ENCODE peak calls at places on chromosomes 4 and X, in seven cellular contexts. X is cardiac muscle cell, Q is PC-9, R is tibial artery, L is pancreas, A is adrenal gland, G is SJSA1. E is an unnamed sample.

GRCh38 chrX:16436348-16437188 is 213.4 kb upstream of the S100G start:
- DNase-seq in G (peak; percentile 45), Q (peak; percentile 60), X (peak; percentile 94), L (peak; percentile 58), R (peak; percentile 77), A (peak; percentile 83), E (peak; percentile 79)

GRCh38 chrX:15854080-15854655 is 445 bp downstream of the AP1S2 start:
- DNase-seq in X (peak; percentile 87), Q (peak; percentile 53), R (peak; percentile 69), L (peak; percentile 79), A (peak; percentile 62), G (peak; percentile 39), E (peak; percentile 60)

GRCh38 chrX:38500886-38501285 is 60.5 kb upstream of the TSPAN7 start:
- DNase-seq in L (no peak), A (no peak), X (no peak), Q (no peak), G (no peak), R (no peak), E (no peak)

GRCh38 chr4:70902577-70903281 is 560 bp downstream of the MOB1B start:
- DNase-seq in L (peak; percentile 74), G (peak; percentile 50), R (no peak), X (no peak), Q (no peak), A (no peak), E (no peak)

GRCh38 chr4:41122775-41123174 is 91.6 kb downstream of the APBB2 start:
- DNase-seq in X (no peak), R (no peak), A (no peak), L (no peak), Q (no peak), G (no peak), E (no peak)

GRCh38 chrX:123740006-123740405 is 7.2 kb upstream of the THOC2 start:
- DNase-seq in Q (no peak), X (no peak), R (no peak), G (no peak), L (no peak), A (no peak), E (no peak)

GRCh38 chr4:71229477-71230257 is 109.2 kb upstream of the SLC4A4 start:
- DNase-seq in L (no peak), R (no peak), G (peak; percentile 9), A (peak; percentile 30), X (peak; percentile 77), Q (peak; percentile 3), E (peak; percentile 31)

GRCh38 chr4:26931961-26932360 is 71.3 kb downstream of the STIM2 start:
- DNase-seq in X (no peak), L (no peak), G (no peak), R (no peak), Q (no peak), A (no peak), E (no peak)

GRCh38 chr4:107721436-107722090 is 1.5 kb upstream of the PAPSS1 start:
- DNase-seq in A (peak; percentile 22), X (peak; percentile 22), R (no peak), G (no peak), Q (no peak), L (no peak), E (peak; percentile 57)

DNA sequence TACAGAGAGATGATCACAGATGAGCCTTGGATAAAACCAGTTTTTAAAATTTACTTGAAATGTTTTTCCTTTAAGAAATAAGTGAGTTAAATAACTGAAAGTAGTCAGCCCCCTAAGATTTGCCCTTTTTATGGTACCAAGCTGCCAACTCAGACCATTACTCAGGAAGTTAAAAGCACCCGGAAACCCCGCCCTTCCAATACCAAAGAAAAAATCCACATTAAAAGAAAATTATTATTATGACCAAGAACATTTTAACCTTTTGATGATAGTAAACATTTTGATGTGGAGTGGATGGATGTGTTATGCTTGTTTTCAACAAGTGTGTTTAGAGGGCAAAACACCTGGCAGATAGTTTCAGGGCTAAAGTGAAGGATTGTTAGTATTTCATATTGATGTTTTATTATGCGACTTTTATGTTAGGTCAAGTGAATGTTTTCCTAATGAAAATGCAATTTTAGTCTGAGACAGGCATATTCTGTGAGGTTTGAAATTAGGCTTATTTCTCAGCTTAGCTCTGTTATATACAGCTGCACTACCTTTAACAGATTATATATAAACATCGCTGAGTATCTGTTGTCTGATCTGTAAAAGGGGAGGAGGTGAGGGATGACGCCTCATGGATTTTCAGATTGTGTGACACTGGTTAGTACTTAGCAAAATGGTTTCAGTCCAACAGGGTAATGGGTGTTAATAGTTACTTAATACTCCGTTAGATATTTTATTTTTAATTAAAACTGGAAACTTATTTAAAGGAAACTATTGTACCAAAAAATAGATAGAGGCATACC is 89.0 kb downstream of the KDM6A start:
- DNase-seq in L (no peak), Q (no peak), X (no peak), A (no peak), R (no peak), G (no peak), E (no peak)
- H3K4me1 ChIP-seq in L (peaks cover 19% of the 10 kb centered on the region), Q (peaks cover under 1% of the 10 kb centered on the region), X (peaks cover 22% of the 10 kb centered on the region), A (peaks cover 15% of the 10 kb centered on the region), R (no peaks in the 10 kb centered on the region), G (no peaks in the 10 kb centered on the region), E (no peaks in the 10 kb centered on the region)

GRCh38 chr4:6999172-7000086 is 43.7 kb upstream of the TADA2B start:
- DNase-seq in L (no peak), Q (peak; percentile 79), A (no peak), R (no peak), X (no peak), G (no peak), E (no peak)

GRCh38 chr4:7003176-7003878 is 39.8 kb upstream of the TADA2B start:
- DNase-seq in L (no peak), A (no peak), X (no peak), G (no peak), R (no peak), Q (no peak), E (no peak)

GRCh38 chr4:7002336-7002735 is 40.8 kb upstream of the TADA2B start:
- DNase-seq in A (no peak), R (no peak), L (no peak), Q (no peak), X (no peak), G (no peak), E (no peak)

GRCh38 chr4:7001271-7001670 is 41.9 kb upstream of the TADA2B start:
- DNase-seq in R (no peak), L (no peak), X (no peak), Q (no peak), A (no peak), G (no peak), E (no peak)

GRCh38 chr4:7000421-7001176 is 42.6 kb upstream of the TADA2B start:
- DNase-seq in L (no peak), A (peak; percentile 78), Q (no peak), G (no peak), R (no peak), X (no peak), E (no peak)
- H3K36me3 ChIP-seq in L (peaks cover 4% of the 10 kb centered on the region), A (no peaks in the 10 kb centered on the region), Q (no peaks in the 10 kb centered on the region), G (no peaks in the 10 kb centered on the region), R (peaks cover 49% of the 10 kb centered on the region), X (peaks cover 29% of the 10 kb centered on the region), E (peaks cover 37% of the 10 kb centered on the region)

GRCh38 chr4:48815483-48815882 is 15.4 kb upstream of the OCIAD1 start:
- DNase-seq in Q (no peak), G (no peak), R (no peak), X (no peak), A (no peak), L (no peak), E (no peak)
- H3K27ac ChIP-seq in Q (no peak overlapping the region), G (no peak overlapping the region), R (no peak overlapping the region), X (no peak overlapping the region), A (no peak overlapping the region), L (no peak overlapping the region), E (no peak overlapping the region)

DNA sequence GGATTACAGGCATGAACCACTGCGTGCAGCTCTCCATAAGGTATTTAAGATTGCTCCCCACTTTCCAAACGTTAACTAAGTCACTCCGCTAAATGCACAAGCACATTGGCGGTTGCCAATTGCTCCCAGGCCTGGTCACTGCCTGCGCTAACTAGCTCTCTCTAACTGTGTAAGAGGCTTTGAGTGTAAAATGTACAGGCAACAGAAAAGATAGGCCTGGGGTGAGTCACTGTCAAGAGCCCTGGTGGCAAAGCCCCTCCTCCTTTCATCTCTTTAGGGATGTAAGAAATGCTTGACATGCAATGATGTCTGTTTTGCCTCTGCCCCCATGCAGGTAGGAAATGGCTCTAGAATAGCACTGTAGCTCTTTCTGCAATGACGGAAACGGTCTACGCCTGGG is 329.7 kb upstream of the GATB start:
- DNase-seq in A (no peak), L (no peak), X (peak; percentile 87), R (no peak), Q (no peak), G (no peak), E (no peak)
- H3K4me1 ChIP-seq in A (no peaks in the 10 kb centered on the region), L (no peaks in the 10 kb centered on the region), X (peaks cover 15% of the 10 kb centered on the region), R (no peaks in the 10 kb centered on the region), Q (no peaks in the 10 kb centered on the region), G (no peaks in the 10 kb centered on the region), E (peaks cover 10% of the 10 kb centered on the region)

GRCh38 chr4:87114245-87115062 is 106.0 kb downstream of the KLHL8 start:
- DNase-seq in R (no peak), A (no peak), X (no peak), L (peak; percentile 45), Q (no peak), G (no peak), E (no peak)
- H3K36me3 ChIP-seq in R (peaks cover 31% of the 10 kb centered on the region), A (no peaks in the 10 kb centered on the region), X (peaks cover 10% of the 10 kb centered on the region), L (no peaks in the 10 kb centered on the region), Q (peaks cover 6% of the 10 kb centered on the region), G (peaks cover 49% of the 10 kb centered on the region), E (no peaks in the 10 kb centered on the region)

DNA sequence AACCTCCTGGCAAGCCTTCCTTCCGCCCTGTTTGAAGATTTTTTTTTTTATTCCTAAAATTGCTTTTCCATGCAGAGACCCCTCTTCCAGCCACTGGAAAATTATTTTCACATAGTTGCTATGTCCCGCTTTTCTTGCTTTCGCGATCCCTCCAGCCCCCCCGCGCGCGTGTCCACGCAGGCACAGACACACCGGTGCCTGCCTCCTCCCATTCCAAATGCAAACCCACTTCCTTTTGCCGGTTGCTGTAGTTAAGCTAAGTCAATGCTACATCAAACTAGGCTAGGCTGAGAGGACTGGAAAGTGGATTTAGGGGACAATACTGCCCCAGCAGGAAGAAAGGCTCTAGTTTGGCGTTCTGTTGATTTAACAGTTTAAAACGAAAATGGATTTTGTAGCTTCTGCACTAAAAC is 111.0 kb downstream of the DHX15 start:
- DNase-seq in R (no peak), Q (no peak), X (peak; percentile 42), G (no peak), L (no peak), A (peak; percentile 22), E (peak; percentile 12)
- H3K27ac ChIP-seq in R (peak overlapping the region; percentile 41), Q (no peak overlapping the region), X (no peak overlapping the region), G (no peak overlapping the region), L (no peak overlapping the region), A (no peak overlapping the region), E (peak overlapping the region; percentile 70)

GRCh38 chr4:17166954-17167353 is 268.5 kb upstream of the LDB2 start:
- DNase-seq in X (no peak), R (peak; percentile 72), L (no peak), A (no peak), Q (no peak), G (no peak), E (no peak)
- H3K4me1 ChIP-seq in X (no peaks in the 10 kb centered on the region), R (no peaks in the 10 kb centered on the region), L (no peaks in the 10 kb centered on the region), A (no peaks in the 10 kb centered on the region), Q (no peaks in the 10 kb centered on the region), G (peaks cover 44% of the 10 kb centered on the region), E (no peaks in the 10 kb centered on the region)

E was measured in transverse colon.